ENCODE peak calls at places on chromosomes 11 and 22, in five cellular contexts. B is lower lobe of right lung, S is psoas muscle, D is H9, X is SJSA1. T is an unnamed sample.

GRCh38 chr11:36311926-36312592 is 16.0 kb downstream of the PRR5L start:
- DNase-seq in B (no peak), S (no peak), D (no peak), X (peak; percentile 64), T (no peak)

GRCh38 chr22:20203142-20204099 is 52.6 kb upstream of the CCDC188 start:
- DNase-seq in B (peak; percentile 64), S (no peak), D (peak; percentile 72), X (no peak), T (no peak)

GRCh38 chr11:29310706-29311342 is 706.0 kb downstream of the KCNA4 start:
- DNase-seq in B (no peak), S (no peak), D (no peak), X (no peak), T (no peak)

GRCh38 chr11:114281388-114281956 is 14.7 kb upstream of the NNMT start:
- DNase-seq in B (no peak), S (no peak), D (no peak), X (no peak), T (no peak)

GRCh38 chr11:76291576-76292526 is 85.5 kb upstream of the WNT11 start:
- DNase-seq in B (no peak), S (no peak), D (no peak), X (no peak), T (no peak)

GRCh38 chr11:72629266-72629665 is 45.0 kb downstream of the PDE2A start:
- DNase-seq in B (no peak), S (peak; percentile 84), D (no peak), X (no peak), T (no peak)

GRCh38 chr11:46555269-46556054 is 38.4 kb downstream of the AMBRA1 start:
- DNase-seq in B (no peak), S (no peak), D (no peak), X (peak; percentile 8), T (no peak)

GRCh38 chr11:2926611-2927492 is 2.4 kb downstream of the PHLDA2 start:
- DNase-seq in B (peak; percentile 37), S (peak; percentile 25), D (no peak), X (no peak), T (peak; percentile 66)

GRCh38 chr22:38172016-38172431 is 9.6 kb downstream of the PLA2G6 start:
- DNase-seq in B (no peak), S (no peak), D (no peak), X (no peak), T (no peak)

GRCh38 chr11:65826972-65827773 is 6.6 kb upstream of the SNX32 start:
- DNase-seq in B (no peak), S (no peak), D (no peak), X (no peak), T (no peak)

GRCh38 chr11:7527029-7527428 is 13.2 kb downstream of the PPFIBP2 start:
- DNase-seq in B (no peak), S (no peak), D (no peak), X (no peak), T (no peak)

GRCh38 chr22:24290459-24290858 is 19.8 kb downstream of the SPECC1L start:
- DNase-seq in B (no peak), S (no peak), D (no peak), X (peak; percentile 16), T (no peak)

GRCh38 chr11:59207988-59208432 is 4.7 kb downstream of the MPEG1 start:
- DNase-seq in B (no peak), S (no peak), D (no peak), X (peak; percentile 90), T (no peak)

GRCh38 chr11:35986958-35987357 is 43.1 kb downstream of the LDLRAD3 start:
- DNase-seq in B (no peak), S (no peak), D (no peak), X (no peak), T (no peak)

GRCh38 chr11:47398011-47398410 is 10.4 kb upstream of the SLC39A13 start:
- DNase-seq in B (no peak), S (peak; percentile 24), D (peak; percentile 26), X (no peak), T (no peak)

GRCh38 chr11:64176751-64177150 is 9.2 kb upstream of the STIP1 start:
- DNase-seq in B (no peak), S (no peak), D (no peak), X (no peak), T (no peak)

GRCh38 chr11:83568474-83568873 is 282.3 kb upstream of the CCDC90B start:
- DNase-seq in B (no peak), S (no peak), D (no peak), X (no peak), T (no peak)

GRCh38 chr11:70933986-70934583 is 318.3 kb downstream of the SHANK2 start:
- DNase-seq in B (no peak), S (peak; percentile 12), D (no peak), X (no peak), T (peak; percentile 45)
- H3K9me3 ChIP-seq in B (no peaks in the 10 kb centered on the region), S (no peaks in the 10 kb centered on the region), D (no peaks in the 10 kb centered on the region), X (peaks cover 57% of the 10 kb centered on the region), T (peaks cover 10% of the 10 kb centered on the region)

DNA sequence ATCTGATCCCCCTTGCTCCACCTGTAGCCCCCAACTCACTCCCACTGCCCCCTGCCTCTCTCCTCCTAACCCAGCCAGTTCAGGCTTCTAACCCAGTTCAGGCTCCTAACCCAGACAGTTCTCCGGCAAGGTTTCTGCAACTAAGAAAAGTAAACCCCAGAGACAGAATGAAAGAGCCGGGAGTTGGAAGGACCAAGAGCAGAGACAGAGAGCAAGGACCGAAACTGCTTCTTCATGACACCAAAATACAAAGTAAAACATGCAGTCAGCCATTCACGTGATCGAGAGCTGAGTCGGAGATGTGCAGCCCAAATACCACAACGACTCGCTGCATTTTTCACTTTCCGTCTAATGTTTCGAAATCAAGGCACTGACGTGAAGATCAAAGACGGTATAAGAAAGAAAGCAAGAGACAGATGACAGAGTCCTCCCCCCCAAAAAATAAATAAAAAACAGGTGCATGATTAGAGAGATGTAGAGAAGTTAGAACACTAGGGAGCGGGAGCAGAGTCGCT is 844 bp downstream of the IL10RA start:
- DNase-seq in B (no peak), S (no peak), D (no peak), X (no peak), T (no peak)
- H3K27ac ChIP-seq in B (peak overlapping the region; percentile 87), S (no peak overlapping the region), D (no peak overlapping the region), X (no peak overlapping the region), T (no peak overlapping the region)

GRCh38 chr11:1180171-1180570 is 22.4 kb downstream of the MUC5AC start:
- DNase-seq in B (no peak), S (peak; percentile 40), D (no peak), X (no peak), T (peak; percentile 58)
- H3K9me3 ChIP-seq in B (no peaks in the 10 kb centered on the region), S (no peaks in the 10 kb centered on the region), D (no peaks in the 10 kb centered on the region), X (no peaks in the 10 kb centered on the region), T (no peaks in the 10 kb centered on the region)

GRCh38 chr11:118602331-118602730 is 5.1 kb upstream of the PHLDB1 start:
- DNase-seq in B (no peak), S (no peak), D (no peak), X (no peak), T (peak; percentile 40)
- H3K27ac ChIP-seq in B (no peak overlapping the region), S (no peak overlapping the region), D (no peak overlapping the region), X (no peak overlapping the region), T (no peak overlapping the region)

DNA sequence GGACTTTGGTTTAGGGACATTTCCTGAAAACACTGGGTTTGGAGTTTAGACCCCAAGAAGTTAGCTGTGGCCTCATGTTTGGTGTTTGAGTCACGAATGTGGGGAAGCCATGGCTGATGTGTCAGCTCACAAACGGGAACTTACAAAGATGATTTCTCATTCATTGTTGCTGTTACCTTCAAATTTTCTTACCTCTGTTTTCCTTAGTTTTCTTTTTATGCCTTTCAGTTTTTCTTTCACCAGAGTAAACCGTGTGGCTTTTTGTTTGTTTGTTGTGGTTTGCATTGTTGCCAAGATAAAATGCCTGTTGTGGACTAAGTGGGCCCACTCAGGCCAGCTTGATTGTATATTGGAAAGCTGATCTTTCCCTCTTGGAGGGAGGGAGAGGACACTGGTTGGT is 89.2 kb downstream of the SWAP70 start:
- DNase-seq in B (no peak), S (no peak), D (no peak), X (peak; percentile 94), T (no peak)
- H3K9me3 ChIP-seq in B (no peaks in the 10 kb centered on the region), S (no peaks in the 10 kb centered on the region), D (no peaks in the 10 kb centered on the region), X (no peaks in the 10 kb centered on the region), T (no peaks in the 10 kb centered on the region)

T was measured in aorta.